ENCODE peak calls at places on chromosomes 7 and 10, in six cellular contexts. V, J, U, Q, P and W are unnamed samples.

GRCh38 chr7:149529136-149529718 is 31.6 kb upstream of the ZNF746 start:
- DNase-seq in V (no peak), J (no peak), U (peak; percentile 13), Q (no peak), P (no peak), W (peak; percentile 21)

GRCh38 chr7:85191383-85191782 is 4.5 kb upstream of the SEMA3D start:
- DNase-seq in V (no peak), J (no peak), U (peak; percentile 56), Q (no peak), P (peak; percentile 23), W (peak; percentile 9)

GRCh38 chr10:32241946-32242345 is 105.0 kb downstream of the EPC1 start:
- DNase-seq in V (no peak), J (no peak), U (no peak), Q (no peak), P (no peak), W (no peak)

GRCh38 chr10:113108948-113109347 is 158.9 kb downstream of the TCF7L2 start:
- DNase-seq in V (no peak), J (no peak), U (no peak), Q (no peak), P (no peak), W (no peak)

GRCh38 chr10:116674901-116675423 is 54.2 kb downstream of the PNLIPRP2 start:
- DNase-seq in V (no peak), J (no peak), U (no peak), Q (no peak), P (no peak), W (no peak)

GRCh38 chr7:26792573-26792972 is 71.8 kb downstream of the SKAP2 start:
- DNase-seq in V (no peak), J (no peak), U (no peak), Q (no peak), P (no peak), W (no peak)

GRCh38 chr7:117941138-117941810 is 68.0 kb upstream of the CTTNBP2 start:
- DNase-seq in V (no peak), J (no peak), U (no peak), Q (no peak), P (peak; percentile 22), W (no peak)

GRCh38 chr7:128937647-128938523 is at the start of gene IRF5:
- DNase-seq in V (no peak), J (no peak), U (peak; percentile 48), Q (peak; percentile 25), P (peak; percentile 89), W (peak; percentile 64)

GRCh38 chr7:40405991-40406390 is 271.2 kb downstream of the SUGCT start:
- DNase-seq in V (no peak), J (no peak), U (no peak), Q (no peak), P (no peak), W (no peak)

GRCh38 chr7:143384148-143384547 is 3.0 kb downstream of the ZYX start:
- DNase-seq in V (peak; percentile 49), J (no peak), U (no peak), Q (no peak), P (no peak), W (no peak)